ENCODE peak calls at places on chromosome 15, in nine cellular contexts. E is cardiac fibroblast; C is left cardiac atrium; F is neural crest cell; L is effector CD4-positive, alpha-beta T cell; I is HT1080; S is mesothelial cell of epicardium; R is left ventricle myocardium superior; Y is NCI-H460. D is an unnamed sample.

GRCh38 chr15:61946778-61947177 is 113.5 kb downstream of the VPS13C start:
- DNase-seq in E (peak), C (no peak), F (no peak), L (no peak), I (no peak), S (no peak), R (no peak), Y (no peak), D (peak)

GRCh38 chr15:36271048-36271447 is 308.4 kb upstream of the CDIN1 start:
- DNase-seq in E (no peak), C (no peak), F (no peak), L (no peak), I (no peak), S (no peak), R (no peak), Y (no peak), D (no peak)

GRCh38 chr15:71151061-71151460 is 35.8 kb downstream of the THSD4 start:
- DNase-seq in E (peak), C (no peak), F (no peak), L (no peak), I (peak), S (no peak), R (no peak), Y (no peak), D (peak)

GRCh38 chr15:56295433-56295832 is 51.8 kb upstream of the RFX7 start:
- DNase-seq in E (peak), C (no peak), F (no peak), L (no peak), I (no peak), S (no peak), R (no peak), Y (no peak), D (no peak)

GRCh38 chr15:51883436-51883835 is 54.0 kb downstream of the TMOD3 start:
- DNase-seq in E (peak), C (no peak), F (no peak), L (no peak), I (no peak), S (no peak), R (no peak), Y (no peak), D (peak)

GRCh38 chr15:65277015-65277414 is 9.7 kb downstream of the PARP16 start:
- DNase-seq in E (no peak), C (no peak), F (no peak), L (no peak), I (no peak), S (no peak), R (no peak), Y (no peak), D (no peak)

GRCh38 chr15:78065284-78065872 is 12.1 kb downstream of the TBC1D2B start:
- DNase-seq in E (peak), C (peak), F (no peak), L (no peak), I (peak), S (no peak), R (peak), Y (no peak), D (peak)

GRCh38 chr15:31499953-31500808 is 173.5 kb downstream of the KLF13 start:
- DNase-seq in E (no peak), C (no peak), F (no peak), L (no peak), I (no peak), S (no peak), R (no peak), Y (no peak), D (peak)

GRCh38 chr15:97976129-97976528 is 15.6 kb downstream of the ARRDC4 start:
- DNase-seq in E (no peak), C (no peak), F (no peak), L (no peak), I (no peak), S (no peak), R (no peak), Y (no peak), D (no peak)

GRCh38 chr15:69561071-69561784 is 108.6 kb downstream of the RPLP1 start:
- DNase-seq in E (no peak), C (no peak), F (no peak), L (no peak), I (no peak), S (no peak), R (no peak), Y (no peak), D (no peak)

GRCh38 chr15:96789999-96790398 is 459.5 kb downstream of the NR2F2 start:
- DNase-seq in E (no peak), C (no peak), F (no peak), L (no peak), I (no peak), S (no peak), R (no peak), Y (no peak), D (no peak)

GRCh38 chr15:92655178-92655995 is at the start of gene FAM174B:
- DNase-seq in E (no peak), C (peak), F (peak), L (no peak), I (no peak), S (peak), R (peak), Y (no peak), D (peak)

GRCh38 chr15:78321041-78321570 is 19.0 kb upstream of the CRABP1 start:
- DNase-seq in E (no peak), C (no peak), F (no peak), L (no peak), I (no peak), S (no peak), R (no peak), Y (no peak), D (no peak)

D was measured in EH.